ENCODE peak calls at places on chromosomes 12 and 14, in four cellular contexts. One of them, this sample, is unnamed.

GRCh38 chr14:56524971-56525677 is 54.5 kb upstream of the TMEM260 start:
- DNase-seq in B cell: no peak
- DNase-seq in progenitor cell of endocrine pancreas: no peak
- DNase-seq in dorsolateral prefrontal cortex: no peak
- DNase-seq in this sample: no peak

GRCh38 chr14:100065161-100065871 is at the start of gene EVL:
- DNase-seq in progenitor cell of endocrine pancreas: no peak
- DNase-seq in B cell: peak
- DNase-seq in dorsolateral prefrontal cortex: no peak
- DNase-seq in this sample: peak

GRCh38 chr14:22026527-22026926 is 352.9 kb upstream of the OR4E1 start:
- DNase-seq in progenitor cell of endocrine pancreas: no peak
- DNase-seq in dorsolateral prefrontal cortex: no peak
- DNase-seq in B cell: no peak
- DNase-seq in this sample: no peak

GRCh38 chr12:9760699-9761406 is at the start of gene CD69:
- DNase-seq in progenitor cell of endocrine pancreas: no peak
- DNase-seq in B cell: peak
- DNase-seq in dorsolateral prefrontal cortex: no peak
- DNase-seq in this sample: peak

GRCh38 chr12:2811791-2812190 is 677 bp upstream of the ITFG2 start:
- DNase-seq in progenitor cell of endocrine pancreas: no peak
- DNase-seq in dorsolateral prefrontal cortex: no peak
- DNase-seq in B cell: no peak
- DNase-seq in this sample: no peak

GRCh38 chr14:94044476-94045091 is 18.4 kb downstream of the OTUB2 start:
- DNase-seq in B cell: no peak
- DNase-seq in dorsolateral prefrontal cortex: no peak
- DNase-seq in progenitor cell of endocrine pancreas: no peak
- DNase-seq in this sample: no peak

GRCh38 chr14:32434180-32434579 is 105.1 kb downstream of the AKAP6 start:
- DNase-seq in progenitor cell of endocrine pancreas: no peak
- DNase-seq in dorsolateral prefrontal cortex: no peak
- DNase-seq in B cell: no peak
- DNase-seq in this sample: no peak

GRCh38 chr12:74538491-74539258 is 1.0 kb downstream of the ATXN7L3B start:
- DNase-seq in progenitor cell of endocrine pancreas: no peak
- DNase-seq in dorsolateral prefrontal cortex: no peak
- DNase-seq in B cell: no peak
- DNase-seq in this sample: no peak

GRCh38 chr12:26317942-26318565 is 122.7 kb downstream of the SSPN start:
- DNase-seq in dorsolateral prefrontal cortex: no peak
- DNase-seq in B cell: no peak
- DNase-seq in progenitor cell of endocrine pancreas: no peak
- DNase-seq in this sample: no peak

GRCh38 chr14:95703805-95704204 is 10.1 kb downstream of the TCL1A start:
- DNase-seq in dorsolateral prefrontal cortex: no peak
- DNase-seq in B cell: no peak
- DNase-seq in progenitor cell of endocrine pancreas: no peak
- DNase-seq in this sample: no peak

GRCh38 chr12:42039146-42039545 is 105.5 kb downstream of the GXYLT1 start:
- DNase-seq in B cell: no peak
- DNase-seq in progenitor cell of endocrine pancreas: no peak
- DNase-seq in dorsolateral prefrontal cortex: no peak
- DNase-seq in this sample: no peak

GRCh38 chr14:79011091-79011919 is 841.1 kb downstream of the NRXN3 start:
- DNase-seq in dorsolateral prefrontal cortex: no peak
- DNase-seq in progenitor cell of endocrine pancreas: no peak
- DNase-seq in B cell: no peak
- DNase-seq in this sample: no peak

GRCh38 chr12:5200276-5201087 is 156.8 kb downstream of the KCNA5 start:
- DNase-seq in B cell: no peak
- DNase-seq in dorsolateral prefrontal cortex: no peak
- DNase-seq in progenitor cell of endocrine pancreas: peak
- DNase-seq in this sample: no peak

GRCh38 chr12:110335481-110336045 is 54.5 kb downstream of the ATP2A2 start:
- DNase-seq in progenitor cell of endocrine pancreas: no peak
- DNase-seq in B cell: no peak
- DNase-seq in dorsolateral prefrontal cortex: no peak
- DNase-seq in this sample: no peak

GRCh38 chr12:110340706-110341105 is 59.7 kb downstream of the ATP2A2 start:
- DNase-seq in B cell: no peak
- DNase-seq in progenitor cell of endocrine pancreas: no peak
- DNase-seq in dorsolateral prefrontal cortex: peak
- DNase-seq in this sample: no peak

GRCh38 chr12:110339184-110339952 is 58.3 kb downstream of the ATP2A2 start:
- DNase-seq in dorsolateral prefrontal cortex: no peak
- DNase-seq in B cell: no peak
- DNase-seq in progenitor cell of endocrine pancreas: no peak
- DNase-seq in this sample: no peak

GRCh38 chr12:110337912-110338710 is 57.1 kb downstream of the ATP2A2 start:
- DNase-seq in progenitor cell of endocrine pancreas: no peak
- DNase-seq in B cell: no peak
- DNase-seq in dorsolateral prefrontal cortex: no peak
- DNase-seq in this sample: no peak

DNA sequence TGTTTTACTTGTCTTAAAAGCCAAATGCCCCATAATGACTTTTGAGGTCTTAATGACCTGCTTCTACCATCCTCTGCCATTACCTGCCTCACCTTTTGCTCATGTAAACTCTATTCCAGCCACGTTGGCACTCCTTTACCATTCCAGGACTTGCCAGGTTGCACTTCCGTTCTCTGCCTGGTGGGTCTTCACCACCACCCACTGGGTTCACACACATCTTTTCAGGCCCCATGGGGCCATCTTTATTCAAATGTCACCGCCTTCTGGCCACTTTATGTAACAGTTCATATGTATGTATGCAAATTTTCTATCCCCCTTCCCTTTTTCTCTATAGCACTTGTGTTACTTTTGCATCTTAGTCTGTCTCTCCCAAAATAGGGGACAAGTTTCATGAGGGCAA is 57.7 kb downstream of the ATP2A2 start:
- DNase-seq in progenitor cell of endocrine pancreas: no peak
- DNase-seq in dorsolateral prefrontal cortex: no peak
- DNase-seq in B cell: no peak
- DNase-seq in this sample: no peak
- TF ChIP-seq CTCF in progenitor cell of endocrine pancreas: peak
- TF ChIP-seq CTCF in dorsolateral prefrontal cortex: no peak
- TF ChIP-seq CTCF in B cell: peak
- TF ChIP-seq CTCF in this sample: no peak

GRCh38 chr12:133264173-133264572 is 28.5 kb upstream of the ANHX start:
- DNase-seq in dorsolateral prefrontal cortex: no peak
- DNase-seq in progenitor cell of endocrine pancreas: no peak
- DNase-seq in B cell: no peak
- DNase-seq in this sample: no peak
- TF ChIP-seq CTCF in dorsolateral prefrontal cortex: no peak
- TF ChIP-seq CTCF in progenitor cell of endocrine pancreas: no peak
- TF ChIP-seq CTCF in B cell: no peak
- TF ChIP-seq CTCF in this sample: no peak

GRCh38 chr14:37251778-37252177 is 54.0 kb downstream of the MIPOL1 start:
- DNase-seq in dorsolateral prefrontal cortex: no peak
- DNase-seq in progenitor cell of endocrine pancreas: no peak
- DNase-seq in B cell: no peak
- DNase-seq in this sample: no peak
- TF ChIP-seq CTCF in dorsolateral prefrontal cortex: no peak
- TF ChIP-seq CTCF in progenitor cell of endocrine pancreas: peak
- TF ChIP-seq CTCF in B cell: no peak
- TF ChIP-seq CTCF in this sample: no peak

GRCh38 chr12:15584366-15585041 is 204.7 kb downstream of the EPS8 start:
- DNase-seq in B cell: peak
- DNase-seq in progenitor cell of endocrine pancreas: no peak
- DNase-seq in dorsolateral prefrontal cortex: no peak
- DNase-seq in this sample: no peak
- TF ChIP-seq CTCF in B cell: peak
- TF ChIP-seq CTCF in progenitor cell of endocrine pancreas: peak
- TF ChIP-seq CTCF in dorsolateral prefrontal cortex: peak
- TF ChIP-seq CTCF in this sample: peak